ENCODE peak calls at places on chromosomes 12 and 14, in four cellular contexts. X is colonic mucosa, A is GM12865, H is PC-3. Y is an unnamed sample.

GRCh38 chr12:132248439-132249157 is 80.8 kb downstream of the GALNT9 start:
- DNase-seq in X (no peak), A (no peak), H (peak), Y (no peak)

GRCh38 chr12:30925607-30926242 is 823 bp upstream of the TSPAN11 start:
- DNase-seq in X (no peak), A (no peak), H (no peak), Y (no peak)

GRCh38 chr12:53754633-53755261 is 3.0 kb upstream of the CISTR start:
- DNase-seq in X (no peak), A (no peak), H (peak), Y (no peak)

GRCh38 chr14:73239463-73240241 is 2.3 kb downstream of the PAPLN start:
- DNase-seq in X (no peak), A (no peak), H (peak), Y (peak)

GRCh38 chr14:85532981-85533820 is 3.3 kb downstream of the FLRT2 start:
- DNase-seq in X (peak), A (no peak), H (peak), Y (peak)

GRCh38 chr12:70571705-70572269 is 65.4 kb downstream of the PTPRB start:
- DNase-seq in X (no peak), A (no peak), H (no peak), Y (no peak)

GRCh38 chr14:33207467-33208015 is 268.9 kb downstream of the NPAS3 start:
- DNase-seq in X (no peak), A (no peak), H (no peak), Y (no peak)

GRCh38 chr12:63862187-63863107 is 17.9 kb downstream of the SRGAP1 start:
- DNase-seq in X (peak), A (no peak), H (peak), Y (no peak)

GRCh38 chr14:68688872-68689371 is 103.9 kb downstream of the ZFP36L1 start:
- DNase-seq in X (no peak), A (peak), H (peak), Y (no peak)

GRCh38 chr12:56528836-56529235 is 7.2 kb downstream of the RBMS2 start:
- DNase-seq in X (no peak), A (no peak), H (no peak), Y (no peak)

GRCh38 chr14:89198544-89199329 is 218.3 kb downstream of the FOXN3 start:
- DNase-seq in X (no peak), A (no peak), H (no peak), Y (no peak)

GRCh38 chr12:109236257-109236656 is 72.8 kb downstream of the FOXN4 start:
- DNase-seq in X (no peak), A (no peak), H (no peak), Y (no peak)

GRCh38 chr14:96096639-96097610 is 57.8 kb downstream of the C14orf132 start:
- DNase-seq in X (no peak), A (no peak), H (no peak), Y (no peak)

GRCh38 chr14:86521032-86521730 is 991.2 kb downstream of the FLRT2 start:
- DNase-seq in X (no peak), A (no peak), H (no peak), Y (no peak)

GRCh38 chr14:100417466-100417865 is 94.3 kb downstream of the SLC25A47 start:
- DNase-seq in X (peak), A (no peak), H (peak), Y (no peak)

GRCh38 chr12:29762637-29763300 is 21.0 kb downstream of the TMTC1 start:
- DNase-seq in X (no peak), A (no peak), H (no peak), Y (peak)

GRCh38 chr14:101506211-101506920 is 54.9 kb upstream of the DIO3 start:
- DNase-seq in X (no peak), A (no peak), H (no peak), Y (peak)

GRCh38 chr12:14769837-14770494 is 33.3 kb downstream of the WBP11 start:
- DNase-seq in X (peak), A (peak), H (peak), Y (peak)

GRCh38 chr12:16187684-16188083 is 89.8 kb downstream of the SLC15A5 start:
- DNase-seq in X (no peak), A (no peak), H (no peak), Y (no peak)

GRCh38 chr12:124520258-124520657 is 47.2 kb downstream of the NCOR2 start:
- DNase-seq in X (peak), A (no peak), H (peak), Y (no peak)

GRCh38 chr12:26383041-26383440 is 187.7 kb downstream of the SSPN start:
- DNase-seq in X (no peak), A (no peak), H (no peak), Y (no peak)

GRCh38 chr14:39419272-39419671 is 13.0 kb downstream of the FBXO33 start:
- DNase-seq in X (no peak), A (no peak), H (no peak), Y (no peak)

GRCh38 chr14:76546426-76547221 is 170.7 kb downstream of the ESRRB start:
- DNase-seq in X (no peak), A (peak), H (peak), Y (no peak)

GRCh38 chr12:13243516-13244070 is 47.1 kb downstream of the EMP1 start:
- DNase-seq in X (no peak), A (no peak), H (no peak), Y (no peak)

GRCh38 chr12:124518051-124518932 is 49.1 kb downstream of the NCOR2 start:
- DNase-seq in X (peak), A (no peak), H (peak), Y (peak)

GRCh38 chr12:65952737-65953209 is 128.5 kb downstream of the HMGA2 start:
- DNase-seq in X (peak), A (no peak), H (peak), Y (no peak)

GRCh38 chr12:62772556-62772955 is 162.4 kb downstream of the PPM1H start:
- DNase-seq in X (no peak), A (no peak), H (peak), Y (no peak)

GRCh38 chr12:49902399-49903350 is 1.0 kb downstream of the FAIM2 start:
- DNase-seq in X (no peak), A (no peak), H (no peak), Y (no peak)

GRCh38 chr12:127459687-127460086 is 807.3 kb upstream of the TMEM132C start:
- DNase-seq in X (no peak), A (no peak), H (no peak), Y (no peak)

GRCh38 chr14:50501642-50502041 is 30.7 kb downstream of the MAP4K5 start:
- DNase-seq in X (no peak), A (no peak), H (peak), Y (no peak)

GRCh38 chr12:51383281-51383905 is 7.8 kb downstream of the GALNT6 start:
- DNase-seq in X (no peak), A (peak), H (peak), Y (no peak)

GRCh38 chr14:96316087-96316486 is 47.1 kb downstream of the ATG2B start:
- DNase-seq in X (no peak), A (no peak), H (no peak), Y (no peak)

GRCh38 chr12:19437996-19438395 is 1.3 kb upstream of the AEBP2 start:
- DNase-seq in X (no peak), A (no peak), H (no peak), Y (no peak)

GRCh38 chr14:102897299-102898027 is 25.0 kb upstream of the AMN start:
- DNase-seq in X (no peak), A (no peak), H (no peak), Y (no peak)

GRCh38 chr12:39660101-39660500 is 40.5 kb upstream of the ABCD2 start:
- DNase-seq in X (no peak), A (no peak), H (no peak), Y (no peak)

GRCh38 chr12:45355750-45356149 is 139.9 kb downstream of the ANO6 start:
- DNase-seq in X (no peak), A (no peak), H (peak), Y (no peak)

GRCh38 chr14:98077176-98077575 is 1194.8 kb downstream of the BCL11B start:
- DNase-seq in X (no peak), A (no peak), H (no peak), Y (no peak)

GRCh38 chr12:17992002-17992656 is 97.9 kb downstream of the RERGL start:
- DNase-seq in X (no peak), A (peak), H (peak), Y (no peak)

GRCh38 chr14:103533999-103534575 is 5.1 kb downstream of the TRMT61A start:
- DNase-seq in X (no peak), A (no peak), H (no peak), Y (no peak)

DNA sequence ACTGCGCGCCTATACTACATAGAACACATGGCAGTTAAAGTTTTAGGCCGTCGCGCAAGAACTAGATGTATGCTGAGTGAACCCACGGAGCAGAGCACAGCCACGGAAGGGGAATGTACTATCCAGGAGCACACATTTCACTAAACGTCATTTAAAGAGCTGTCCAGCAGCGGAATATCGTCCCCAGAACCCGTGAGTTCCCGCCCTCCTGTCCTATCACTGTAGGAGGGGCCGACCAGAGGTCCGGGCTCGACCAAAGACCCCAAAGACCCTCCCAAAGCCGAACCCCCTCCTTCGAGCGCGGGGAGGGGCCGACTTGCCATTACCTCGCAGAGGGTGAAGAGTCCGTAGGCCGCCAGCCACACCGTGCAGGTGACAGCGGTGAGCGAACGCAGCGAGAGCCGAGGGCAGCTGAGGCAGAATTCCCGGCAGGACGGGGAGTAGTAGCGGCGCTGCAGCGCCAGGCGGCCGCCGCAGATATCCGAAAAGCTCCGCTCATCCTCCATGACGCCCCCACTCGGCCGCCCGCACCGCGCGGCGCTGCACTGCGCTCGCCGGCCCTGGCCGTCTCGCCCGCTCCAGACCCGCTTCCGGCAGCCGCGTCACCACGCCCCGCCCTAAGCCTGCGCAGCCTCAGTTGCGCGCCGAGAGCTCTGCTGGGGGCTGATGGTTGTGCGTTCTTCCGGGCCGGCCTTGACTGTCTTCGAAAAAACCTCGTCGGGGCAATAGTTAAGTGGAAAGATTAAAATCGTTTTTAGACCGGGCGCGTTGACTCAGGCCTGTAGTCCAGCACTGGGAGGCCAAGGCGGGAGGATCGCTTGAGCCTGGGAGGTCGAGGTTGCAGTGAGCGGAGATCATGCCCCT is at the start of gene PIGH:
- DNase-seq in X (peak), A (peak), H (peak), Y (peak)
- TF ChIP-seq CTCF in X (peak), A (peak), H (peak), Y (no peak)

DNA sequence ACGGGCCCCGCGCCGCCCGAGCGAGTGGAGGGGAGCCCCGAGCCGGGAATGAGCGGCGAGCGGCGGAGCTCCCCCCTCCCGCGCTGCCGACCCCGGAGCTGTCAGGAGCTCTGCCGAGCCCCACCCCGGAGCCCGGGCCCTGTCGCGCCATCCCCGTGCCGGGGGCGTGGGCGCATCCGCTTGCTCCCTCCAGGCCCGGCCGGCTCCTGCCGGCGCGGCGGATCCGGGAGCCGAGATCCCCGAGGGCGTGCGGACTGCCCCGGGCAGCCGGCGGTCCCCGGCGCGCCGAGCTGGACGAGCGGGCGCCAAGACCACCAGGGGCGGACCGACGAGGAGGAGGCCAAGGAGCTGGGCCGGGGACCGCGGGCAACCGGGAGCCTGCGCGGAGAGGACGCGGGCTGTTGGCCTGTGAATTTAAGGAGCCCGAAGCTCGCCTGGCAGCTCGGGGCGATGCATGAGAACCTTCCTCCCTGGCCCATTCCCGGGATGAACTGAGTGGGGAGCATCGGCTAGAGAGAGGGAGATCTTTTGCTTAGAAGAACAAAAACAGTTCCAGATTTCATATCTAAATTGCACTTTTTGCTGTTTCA is 2.0 kb downstream of the PTHLH start:
- DNase-seq in X (no peak), A (no peak), H (peak), Y (no peak)
- H3K4me3 ChIP-seq in X (peak), A (no peak), H (peak), Y (no peak)

DNA sequence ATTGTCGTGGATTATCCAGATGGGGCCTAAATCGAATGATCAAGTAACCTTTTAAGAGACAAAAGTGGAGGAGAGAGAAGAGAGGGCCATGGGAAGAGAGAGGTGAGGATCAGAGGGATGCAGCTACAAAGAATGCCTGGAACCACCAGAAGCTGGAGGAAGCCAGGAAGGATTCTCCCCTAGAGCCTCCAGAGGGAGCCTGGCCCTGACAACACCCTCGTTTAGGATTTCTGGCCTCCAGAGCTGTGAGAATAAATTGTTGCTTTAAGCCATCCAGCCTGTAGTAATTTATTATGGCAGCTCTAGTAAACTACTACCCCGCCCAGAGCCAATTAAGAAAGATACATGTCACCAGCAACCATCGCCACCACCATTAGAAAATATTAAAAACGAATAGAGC is 46.2 kb upstream of the GSC start:
- DNase-seq in X (no peak), A (no peak), H (no peak), Y (no peak)
- TF ChIP-seq CTCF in X (no peak), A (no peak), H (no peak), Y (no peak)

GRCh38 chr12:1205512-1206060 is 214.6 kb downstream of the ERC1 start:
- DNase-seq in X (no peak), A (no peak), H (no peak), Y (no peak)
- H3K4me3 ChIP-seq in X (no peak), A (no peak), H (no peak), Y (no peak)

GRCh38 chr14:22589096-22589839 is at the start of gene DAD1:
- DNase-seq in X (peak), A (peak), H (peak), Y (peak)
- TF ChIP-seq CTCF in X (no peak), A (no peak), H (no peak), Y (no peak)

GRCh38 chr14:21100931-21101330 is at the start of gene TMEM253:
- DNase-seq in X (peak), A (no peak), H (no peak), Y (no peak)

GRCh38 chr14:21098134-21098891 is at the start of gene ZNF219:
- DNase-seq in X (peak), A (no peak), H (peak), Y (no peak)

GRCh38 chr14:21098892-21099595 is 589 bp upstream of the ZNF219 start:
- DNase-seq in X (no peak), A (no peak), H (peak), Y (no peak)

GRCh38 chr14:21097616-21098133 is 780 bp downstream of the ZNF219 start:
- DNase-seq in X (peak), A (no peak), H (no peak), Y (no peak)

DNA sequence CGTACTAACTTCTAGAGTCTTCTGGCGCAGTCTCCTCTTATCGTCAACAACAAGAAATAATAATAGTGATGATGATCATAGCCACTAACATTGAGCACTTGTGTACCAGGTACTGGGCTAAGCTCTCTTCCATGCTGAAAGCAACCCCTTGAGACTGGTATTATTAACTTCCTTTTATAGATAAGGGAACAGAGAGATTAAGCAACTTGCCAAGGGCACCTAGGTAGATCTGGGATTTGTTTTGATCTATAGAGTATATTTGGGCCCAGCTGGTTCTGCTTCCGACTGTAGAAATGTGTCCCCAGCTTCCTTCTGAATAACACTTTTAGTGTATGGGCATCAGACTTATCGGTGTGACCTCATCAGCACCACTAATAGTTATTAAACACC is 1.1 kb upstream of the ZNF219 start:
- DNase-seq in X (no peak), A (no peak), H (no peak), Y (no peak)
- H3K4me3 ChIP-seq in X (no peak), A (no peak), H (peak), Y (no peak)

GRCh38 chr12:6540181-6540877 is 6.0 kb downstream of the GAPDH start:
- DNase-seq in X (peak), A (peak), H (peak), Y (peak)
- TF ChIP-seq CTCF in X (no peak), A (peak), H (no peak), Y (no peak)

GRCh38 chr14:26595922-26596721 is 1.7 kb downstream of the NOVA1 start:
- DNase-seq in X (no peak), A (no peak), H (no peak), Y (no peak)

GRCh38 chr14:26597136-26598080 is at the start of gene NOVA1:
- DNase-seq in X (peak), A (no peak), H (no peak), Y (peak)

GRCh38 chr14:26598672-26599131 is 869 bp upstream of the NOVA1 start:
- DNase-seq in X (peak), A (no peak), H (no peak), Y (no peak)

GRCh38 chr14:26596722-26597030 is 1.2 kb downstream of the NOVA1 start:
- DNase-seq in X (peak), A (no peak), H (no peak), Y (no peak)

DNA sequence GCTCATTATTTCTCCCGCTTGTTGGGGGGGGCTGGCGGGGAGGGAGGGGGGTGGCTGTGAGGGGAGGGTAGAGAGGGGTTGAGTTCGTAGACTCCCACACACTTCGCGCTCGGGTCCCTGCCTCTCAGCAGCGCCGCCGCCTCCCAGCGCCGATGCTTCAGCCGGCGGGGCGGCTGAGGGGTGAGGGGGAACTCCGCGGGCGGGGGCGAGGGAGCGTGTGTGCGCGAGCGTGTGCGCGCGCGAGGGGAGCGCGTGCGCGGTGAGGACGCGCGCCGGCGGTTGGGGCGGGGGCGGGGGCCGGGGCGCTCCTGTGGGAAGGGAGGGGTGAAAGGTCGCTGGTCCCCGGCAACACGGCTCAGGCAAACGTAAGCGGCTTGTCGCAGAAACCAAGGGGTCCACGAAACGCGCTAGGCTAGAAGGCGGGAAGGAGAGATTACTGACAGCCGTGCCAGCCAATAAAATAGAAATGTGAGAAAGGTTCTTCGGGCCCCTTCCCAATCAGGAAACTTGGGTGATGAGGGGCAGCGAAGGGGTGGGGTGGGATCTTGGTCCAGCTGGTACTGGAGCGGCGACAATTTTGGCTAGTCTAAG is 343 bp upstream of the NOVA1 start:
- DNase-seq in X (peak), A (no peak), H (peak), Y (peak)
- H3K4me3 ChIP-seq in X (peak), A (no peak), H (peak), Y (peak)

GRCh38 chr12:76690916-76691700 is 72.8 kb upstream of the ZDHHC17 start:
- DNase-seq in X (no peak), A (no peak), H (no peak), Y (no peak)

GRCh38 chr12:76685246-76685678 is 78.7 kb upstream of the ZDHHC17 start:
- DNase-seq in X (peak), A (no peak), H (no peak), Y (no peak)

GRCh38 chr12:76694369-76694768 is 69.5 kb upstream of the ZDHHC17 start:
- DNase-seq in X (no peak), A (no peak), H (no peak), Y (no peak)

GRCh38 chr12:76688001-76688400 is 75.9 kb upstream of the ZDHHC17 start:
- DNase-seq in X (no peak), A (no peak), H (peak), Y (no peak)

GRCh38 chr12:76688627-76689026 is 75.3 kb upstream of the ZDHHC17 start:
- DNase-seq in X (no peak), A (peak), H (no peak), Y (no peak)
- TF ChIP-seq CTCF in X (no peak), A (no peak), H (peak), Y (no peak)

Y was measured in lower leg skin.